ENCODE peak calls at places on chromosome 17, in nine cellular contexts. One of them, this sample, is unnamed. For H3K36me3, the result is how much of the 10 kb centered on the place peaks cover.

GRCh38 chr17:31004160-31004559 is 33.3 kb downstream of the RNF135 start:
- DNase-seq in IMR-90: no peak
- DNase-seq in uterus: no peak
- DNase-seq in prostate gland: no peak
- DNase-seq in PC-3: no peak
- DNase-seq in sigmoid colon: no peak
- DNase-seq in fibroblast of lung: no peak
- DNase-seq in adrenal gland: no peak
- DNase-seq in Peyer's patch: no peak
- DNase-seq in this sample: no peak

GRCh38 chr17:19883537-19884215 is 15.9 kb upstream of the ULK2 start:
- DNase-seq in IMR-90: peak
- DNase-seq in uterus: no peak
- DNase-seq in prostate gland: no peak
- DNase-seq in PC-3: no peak
- DNase-seq in sigmoid colon: no peak
- DNase-seq in fibroblast of lung: no peak
- DNase-seq in adrenal gland: no peak
- DNase-seq in Peyer's patch: no peak
- DNase-seq in this sample: no peak

GRCh38 chr17:64063088-64063487 is 42.7 kb upstream of the ICAM2 start:
- DNase-seq in IMR-90: no peak
- DNase-seq in uterus: no peak
- DNase-seq in prostate gland: no peak
- DNase-seq in PC-3: no peak
- DNase-seq in sigmoid colon: no peak
- DNase-seq in fibroblast of lung: no peak
- DNase-seq in adrenal gland: no peak
- DNase-seq in Peyer's patch: peak
- DNase-seq in this sample: no peak

GRCh38 chr17:29107084-29107483 is 64.1 kb downstream of the PIPOX start:
- DNase-seq in IMR-90: no peak
- DNase-seq in uterus: no peak
- DNase-seq in prostate gland: no peak
- DNase-seq in PC-3: no peak
- DNase-seq in sigmoid colon: no peak
- DNase-seq in fibroblast of lung: no peak
- DNase-seq in adrenal gland: peak
- DNase-seq in Peyer's patch: no peak
- DNase-seq in this sample: no peak

GRCh38 chr17:63701477-63702222 is 1.7 kb upstream of the LIMD2 start:
- DNase-seq in IMR-90: no peak
- DNase-seq in uterus: no peak
- DNase-seq in prostate gland: no peak
- DNase-seq in PC-3: no peak
- DNase-seq in sigmoid colon: no peak
- DNase-seq in fibroblast of lung: no peak
- DNase-seq in adrenal gland: peak
- DNase-seq in Peyer's patch: peak
- DNase-seq in this sample: no peak

GRCh38 chr17:77131919-77132318 is 8.8 kb upstream of the SEC14L1 start:
- DNase-seq in IMR-90: peak
- DNase-seq in uterus: no peak
- DNase-seq in prostate gland: no peak
- DNase-seq in PC-3: peak
- DNase-seq in sigmoid colon: no peak
- DNase-seq in fibroblast of lung: no peak
- DNase-seq in adrenal gland: peak
- DNase-seq in Peyer's patch: no peak
- DNase-seq in this sample: no peak

GRCh38 chr17:51572115-51572514 is 311.8 kb downstream of the UTP18 start:
- DNase-seq in IMR-90: no peak
- DNase-seq in uterus: no peak
- DNase-seq in prostate gland: no peak
- DNase-seq in PC-3: no peak
- DNase-seq in sigmoid colon: no peak
- DNase-seq in fibroblast of lung: no peak
- DNase-seq in adrenal gland: no peak
- DNase-seq in Peyer's patch: no peak
- DNase-seq in this sample: no peak

GRCh38 chr17:47203984-47204721 is 5.0 kb upstream of the MYL4 start:
- DNase-seq in IMR-90: peak
- DNase-seq in uterus: no peak
- DNase-seq in prostate gland: no peak
- DNase-seq in PC-3: no peak
- DNase-seq in sigmoid colon: no peak
- DNase-seq in fibroblast of lung: peak
- DNase-seq in adrenal gland: no peak
- DNase-seq in Peyer's patch: peak
- DNase-seq in this sample: peak

GRCh38 chr17:2710804-2711607 is 558 bp downstream of the CLUH start:
- DNase-seq in IMR-90: no peak
- DNase-seq in uterus: no peak
- DNase-seq in prostate gland: no peak
- DNase-seq in PC-3: peak
- DNase-seq in sigmoid colon: peak
- DNase-seq in fibroblast of lung: no peak
- DNase-seq in adrenal gland: peak
- DNase-seq in Peyer's patch: no peak
- DNase-seq in this sample: no peak

GRCh38 chr17:64938925-64939474 is 19.7 kb upstream of the LRRC37A3 start:
- DNase-seq in IMR-90: peak
- DNase-seq in uterus: no peak
- DNase-seq in prostate gland: no peak
- DNase-seq in PC-3: peak
- DNase-seq in sigmoid colon: no peak
- DNase-seq in fibroblast of lung: no peak
- DNase-seq in adrenal gland: peak
- DNase-seq in Peyer's patch: peak
- DNase-seq in this sample: no peak

GRCh38 chr17:62601438-62601837 is 26.0 kb upstream of the MRC2 start:
- DNase-seq in IMR-90: no peak
- DNase-seq in uterus: no peak
- DNase-seq in prostate gland: no peak
- DNase-seq in PC-3: no peak
- DNase-seq in sigmoid colon: no peak
- DNase-seq in fibroblast of lung: no peak
- DNase-seq in adrenal gland: no peak
- DNase-seq in Peyer's patch: no peak
- DNase-seq in this sample: no peak
- TF ChIP-seq CTCF in IMR-90: no peak
- TF ChIP-seq CTCF in uterus: peak
- TF ChIP-seq CTCF in prostate gland: no peak
- TF ChIP-seq CTCF in PC-3: no peak
- TF ChIP-seq CTCF in sigmoid colon: no peak
- TF ChIP-seq CTCF in fibroblast of lung: no peak
- TF ChIP-seq CTCF in adrenal gland: no peak
- TF ChIP-seq CTCF in Peyer's patch: no peak
- TF ChIP-seq CTCF in this sample: no peak

GRCh38 chr17:9813166-9813565 is 8.7 kb downstream of the GSG1L2 start:
- DNase-seq in IMR-90: no peak
- DNase-seq in uterus: no peak
- DNase-seq in prostate gland: no peak
- DNase-seq in PC-3: no peak
- DNase-seq in sigmoid colon: no peak
- DNase-seq in fibroblast of lung: no peak
- DNase-seq in adrenal gland: no peak
- DNase-seq in Peyer's patch: no peak
- DNase-seq in this sample: no peak
- H3K36me3 ChIP-seq in IMR-90: under half
- H3K36me3 ChIP-seq in uterus: under half
- H3K36me3 ChIP-seq in prostate gland: under half
- H3K36me3 ChIP-seq in PC-3: under half
- H3K36me3 ChIP-seq in sigmoid colon: under half
- H3K36me3 ChIP-seq in fibroblast of lung: under half
- H3K36me3 ChIP-seq in adrenal gland: under half
- H3K36me3 ChIP-seq in Peyer's patch: under half
- H3K36me3 ChIP-seq in this sample: under half

DNA sequence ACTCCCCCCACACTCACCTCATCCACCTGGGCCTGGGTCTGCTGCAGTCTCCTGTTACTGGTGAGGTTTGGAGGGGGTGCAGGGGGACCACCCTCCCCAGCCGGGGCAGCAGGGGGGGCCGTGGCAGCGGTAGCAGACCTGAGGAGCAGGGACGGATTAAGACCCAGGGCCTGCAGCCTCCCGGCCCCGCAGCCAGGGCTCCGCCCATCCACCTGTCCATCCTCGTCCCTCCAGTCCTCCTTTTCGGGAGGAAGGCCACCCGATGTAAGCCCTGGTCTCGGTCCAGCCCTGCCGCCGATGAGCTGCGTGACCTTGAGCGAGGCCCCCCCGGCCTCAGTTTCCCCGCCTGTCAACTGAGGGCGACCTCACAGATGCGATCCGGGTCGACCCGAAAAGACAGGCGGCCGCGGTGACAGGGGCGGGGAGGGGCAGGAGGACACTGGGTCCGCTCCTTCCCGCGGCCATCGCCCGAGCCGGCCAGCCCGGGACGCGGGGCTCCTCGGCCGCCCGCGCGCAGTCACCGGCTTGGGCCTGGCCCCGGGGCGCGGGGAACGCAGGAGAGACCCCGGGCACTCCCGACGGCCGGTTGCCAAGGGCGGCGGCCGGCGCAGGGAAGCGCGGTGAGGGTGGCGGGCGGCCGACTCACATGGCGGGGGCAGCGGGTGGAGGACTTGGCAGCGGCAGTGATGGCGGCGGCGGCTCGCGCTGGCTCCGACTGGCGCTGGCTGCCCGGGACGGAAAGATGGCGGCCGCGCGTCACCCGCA is at the start of gene VAMP2:
- DNase-seq in IMR-90: peak
- DNase-seq in uterus: peak
- DNase-seq in prostate gland: peak
- DNase-seq in PC-3: peak
- DNase-seq in sigmoid colon: peak
- DNase-seq in fibroblast of lung: peak
- DNase-seq in adrenal gland: peak
- DNase-seq in Peyer's patch: peak
- DNase-seq in this sample: peak
- TF ChIP-seq CTCF in IMR-90: no peak
- TF ChIP-seq CTCF in uterus: no peak
- TF ChIP-seq CTCF in prostate gland: no peak
- TF ChIP-seq CTCF in PC-3: no peak
- TF ChIP-seq CTCF in sigmoid colon: peak
- TF ChIP-seq CTCF in fibroblast of lung: no peak
- TF ChIP-seq CTCF in adrenal gland: no peak
- TF ChIP-seq CTCF in Peyer's patch: peak
- TF ChIP-seq CTCF in this sample: no peak

GRCh38 chr17:78225088-78225865 is 6.2 kb upstream of the TMEM235 start:
- DNase-seq in IMR-90: no peak
- DNase-seq in uterus: no peak
- DNase-seq in prostate gland: no peak
- DNase-seq in PC-3: no peak
- DNase-seq in sigmoid colon: no peak
- DNase-seq in fibroblast of lung: no peak
- DNase-seq in adrenal gland: no peak
- DNase-seq in Peyer's patch: no peak
- DNase-seq in this sample: no peak

GRCh38 chr17:78224226-78225087 is 7.0 kb upstream of the TMEM235 start:
- DNase-seq in IMR-90: no peak
- DNase-seq in uterus: no peak
- DNase-seq in prostate gland: no peak
- DNase-seq in PC-3: no peak
- DNase-seq in sigmoid colon: no peak
- DNase-seq in fibroblast of lung: no peak
- DNase-seq in adrenal gland: peak
- DNase-seq in Peyer's patch: no peak
- DNase-seq in this sample: no peak

GRCh38 chr17:78223765-78224164 is 7.7 kb upstream of the TMEM235 start:
- DNase-seq in IMR-90: no peak
- DNase-seq in uterus: no peak
- DNase-seq in prostate gland: no peak
- DNase-seq in PC-3: no peak
- DNase-seq in sigmoid colon: no peak
- DNase-seq in fibroblast of lung: no peak
- DNase-seq in adrenal gland: no peak
- DNase-seq in Peyer's patch: no peak
- DNase-seq in this sample: no peak

GRCh38 chr17:78226055-78226751 is 5.2 kb upstream of the TMEM235 start:
- DNase-seq in IMR-90: no peak
- DNase-seq in uterus: no peak
- DNase-seq in prostate gland: no peak
- DNase-seq in PC-3: no peak
- DNase-seq in sigmoid colon: no peak
- DNase-seq in fibroblast of lung: no peak
- DNase-seq in adrenal gland: no peak
- DNase-seq in Peyer's patch: no peak
- DNase-seq in this sample: no peak

DNA sequence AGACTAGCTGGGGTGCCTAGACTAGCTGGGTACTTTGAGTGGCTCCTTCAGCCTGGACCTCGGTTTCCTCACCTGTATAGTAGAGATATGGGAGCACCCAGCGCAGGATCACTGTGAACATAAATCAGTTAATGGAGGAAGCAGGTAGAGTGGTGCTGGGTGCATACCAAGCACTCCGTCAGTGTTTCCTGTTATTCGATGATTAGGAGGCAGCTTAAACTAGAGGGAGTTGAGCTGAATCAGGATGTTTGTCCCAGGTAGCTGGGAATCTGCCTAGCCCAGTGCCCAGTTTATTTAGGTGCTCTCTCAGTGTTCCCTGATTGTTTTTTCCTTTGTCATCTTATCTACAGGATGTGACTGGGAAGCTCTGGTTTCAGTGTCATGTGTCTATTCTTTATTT is 8.4 kb upstream of the TMEM235 start:
- DNase-seq in IMR-90: no peak
- DNase-seq in uterus: no peak
- DNase-seq in prostate gland: no peak
- DNase-seq in PC-3: no peak
- DNase-seq in sigmoid colon: no peak
- DNase-seq in fibroblast of lung: no peak
- DNase-seq in adrenal gland: no peak
- DNase-seq in Peyer's patch: no peak
- DNase-seq in this sample: no peak
- H3K36me3 ChIP-seq in IMR-90: under half
- H3K36me3 ChIP-seq in uterus: under half
- H3K36me3 ChIP-seq in prostate gland: under half
- H3K36me3 ChIP-seq in PC-3: under half
- H3K36me3 ChIP-seq in sigmoid colon: under half
- H3K36me3 ChIP-seq in fibroblast of lung: under half
- H3K36me3 ChIP-seq in adrenal gland: under half
- H3K36me3 ChIP-seq in Peyer's patch: under half
- H3K36me3 ChIP-seq in this sample: under half

GRCh38 chr17:40340880-40341807 is 23.4 kb downstream of the GJD3 start:
- DNase-seq in IMR-90: peak
- DNase-seq in uterus: peak
- DNase-seq in prostate gland: peak
- DNase-seq in PC-3: peak
- DNase-seq in sigmoid colon: peak
- DNase-seq in fibroblast of lung: peak
- DNase-seq in adrenal gland: peak
- DNase-seq in Peyer's patch: peak
- DNase-seq in this sample: no peak
- TF ChIP-seq CTCF in IMR-90: no peak
- TF ChIP-seq CTCF in uterus: no peak
- TF ChIP-seq CTCF in prostate gland: no peak
- TF ChIP-seq CTCF in PC-3: no peak
- TF ChIP-seq CTCF in sigmoid colon: no peak
- TF ChIP-seq CTCF in fibroblast of lung: no peak
- TF ChIP-seq CTCF in adrenal gland: peak
- TF ChIP-seq CTCF in Peyer's patch: peak
- TF ChIP-seq CTCF in this sample: no peak

This sample was measured in vagina.